ENCODE peak calls at places on chromosome 13, in five cellular contexts. Z is neuronal stem cell, V is H1, Y is mesenchymal stem cell, J is IMR-90. S is an unnamed sample.

GRCh38 chr13:77310161-77310560 is 16.7 kb downstream of the MYCBP2 start:
- DNase-seq in V (no peak), Z (no peak), J (no peak), Y (no peak), S (no peak)

GRCh38 chr13:32471187-32471922 is 43.4 kb upstream of the N4BP2L1 start:
- DNase-seq in Z (no peak), Y (no peak), V (no peak), J (peak), S (no peak)

GRCh38 chr13:31204592-31204991 is 4.8 kb downstream of the B3GLCT start:
- DNase-seq in V (no peak), Z (no peak), Y (peak), J (peak), S (peak)

GRCh38 chr13:104289400-104289799 is 1223.2 kb upstream of the SLC10A2 start:
- DNase-seq in Y (peak), V (no peak), J (no peak), Z (no peak), S (no peak)

GRCh38 chr13:30719521-30719914 is 15.8 kb upstream of the ALOX5AP start:
- DNase-seq in Z (no peak), V (no peak), Y (no peak), J (peak), S (no peak)

GRCh38 chr13:44764334-44764733 is 188.2 kb upstream of the TSC22D1 start:
- DNase-seq in Z (no peak), V (no peak), Y (no peak), J (no peak), S (no peak)

GRCh38 chr13:99986751-99987150 is 5.2 kb downstream of the ZIC2 start:
- DNase-seq in V (no peak), Y (no peak), Z (no peak), J (no peak), S (peak)

GRCh38 chr13:87089391-87089790 is 581.8 kb upstream of the SLITRK5 start:
- DNase-seq in Y (peak), V (no peak), J (peak), Z (no peak), S (peak)

GRCh38 chr13:44198826-44199225 is 174.8 kb upstream of the SERP2 start:
- DNase-seq in Y (no peak), J (no peak), V (no peak), Z (no peak), S (peak)

GRCh38 chr13:28849441-28849840 is 29.3 kb downstream of the MTUS2 start:
- DNase-seq in J (no peak), Y (no peak), Z (no peak), V (no peak), S (no peak)

GRCh38 chr13:29865934-29866333 is 15.5 kb upstream of the UBL3 start:
- DNase-seq in J (no peak), V (no peak), Y (no peak), Z (no peak), S (no peak)

GRCh38 chr13:25371158-25371557 is 616 bp upstream of the ATP8A2 start:
- DNase-seq in Y (no peak), Z (no peak), V (no peak), J (no peak), S (no peak)

GRCh38 chr13:39364797-39365468 is 238.1 kb downstream of the LHFPL6 start:
- DNase-seq in V (no peak), Z (no peak), J (peak), Y (peak), S (peak)

GRCh38 chr13:47816835-47817234 is 184.2 kb downstream of the SUCLA2 start:
- DNase-seq in Z (peak), V (no peak), J (no peak), Y (no peak), S (peak)

GRCh38 chr13:43021926-43022670 is 1.3 kb upstream of the DNAJC15 start:
- DNase-seq in V (no peak), Y (no peak), Z (no peak), J (peak), S (no peak)

GRCh38 chr13:78147905-78148304 is 229.3 kb upstream of the EDNRB start:
- DNase-seq in V (no peak), J (peak), Z (no peak), Y (peak), S (peak)

GRCh38 chr13:107202371-107203023 is 634.6 kb upstream of the ARGLU1 start:
- DNase-seq in J (peak), V (no peak), Y (peak), Z (no peak), S (no peak)

GRCh38 chr13:107376393-107377085 is 808.6 kb upstream of the ARGLU1 start:
- DNase-seq in J (peak), Z (no peak), V (no peak), Y (no peak), S (no peak)

GRCh38 chr13:44951184-44951583 is 38.1 kb downstream of the NUFIP1 start:
- DNase-seq in Z (no peak), Y (no peak), V (no peak), J (peak), S (no peak)

GRCh38 chr13:42392706-42393572 is 121.0 kb downstream of the AKAP11 start:
- DNase-seq in J (no peak), Y (peak), Z (no peak), V (no peak), S (peak)

GRCh38 chr13:26050568-26051230 is 1.1 kb downstream of the SHISA2 start:
- DNase-seq in J (no peak), V (no peak), Z (peak), Y (peak), S (peak)

GRCh38 chr13:91356919-91357612 is 9.6 kb downstream of the MIR17HG start:
- DNase-seq in Z (no peak), Y (no peak), J (no peak), V (no peak), S (no peak)

GRCh38 chr13:45527699-45528462 is 63.1 kb downstream of the COG3 start:
- DNase-seq in J (peak), Z (no peak), V (no peak), Y (peak), S (peak)

GRCh38 chr13:27018230-27018875 is 153.3 kb downstream of the USP12 start:
- DNase-seq in Z (no peak), Y (peak), V (no peak), J (no peak), S (no peak)

GRCh38 chr13:32135655-32136054 is 104.1 kb downstream of the FRY start:
- DNase-seq in J (peak), V (no peak), Z (no peak), Y (peak), S (no peak)

GRCh38 chr13:33207616-33207964 is 78.0 kb downstream of the STARD13 start:
- DNase-seq in Z (no peak), Y (peak), V (no peak), J (peak), S (no peak)

GRCh38 chr13:81779896-81780295 is 1439.0 kb upstream of the SPRY2 start:
- DNase-seq in J (no peak), Y (no peak), Z (no peak), V (no peak), S (no peak)

DNA sequence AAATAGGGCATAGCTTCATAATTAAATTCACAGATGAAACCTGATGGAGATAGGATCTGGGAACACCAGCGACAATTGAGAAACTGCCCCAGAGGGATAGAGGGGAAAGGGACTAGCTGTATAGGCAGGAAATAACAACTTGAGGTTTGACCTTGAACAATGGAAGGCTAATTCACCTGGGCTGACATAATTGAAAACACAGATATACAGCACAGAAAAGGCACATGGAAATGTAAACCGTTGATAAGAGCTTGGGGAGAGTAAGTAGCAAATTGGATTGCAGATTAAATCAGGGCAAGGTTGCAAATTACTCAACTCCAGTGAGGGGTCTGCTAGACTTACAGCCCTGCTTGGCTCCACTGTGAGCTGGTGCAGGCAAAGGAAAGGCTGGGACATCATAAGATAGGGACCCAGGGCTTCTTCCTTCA is 246.7 kb downstream of the DLEU7 start:
- DNase-seq in J (no peak), Z (no peak), V (no peak), Y (no peak), S (peak)
- H3K4me2 ChIP-seq in J (no peak), Z (no peak), V (no peak), Y (no peak), S (no peak)

GRCh38 chr13:113210834-113211233 is 1.4 kb downstream of the CUL4A start:
- DNase-seq in Y (no peak), J (no peak), V (no peak), Z (no peak), S (no peak)

GRCh38 chr13:113209336-113209879 is at the start of gene CUL4A:
- DNase-seq in J (peak), Z (peak), V (no peak), Y (peak), S (peak)

GRCh38 chr13:113207890-113208423 is 512 bp downstream of the PCID2 start:
- DNase-seq in V (no peak), J (peak), Z (peak), Y (peak), S (peak)

GRCh38 chr13:113209880-113210421 is 538 bp downstream of the CUL4A start:
- DNase-seq in Y (peak), Z (peak), J (peak), V (no peak), S (peak)

DNA sequence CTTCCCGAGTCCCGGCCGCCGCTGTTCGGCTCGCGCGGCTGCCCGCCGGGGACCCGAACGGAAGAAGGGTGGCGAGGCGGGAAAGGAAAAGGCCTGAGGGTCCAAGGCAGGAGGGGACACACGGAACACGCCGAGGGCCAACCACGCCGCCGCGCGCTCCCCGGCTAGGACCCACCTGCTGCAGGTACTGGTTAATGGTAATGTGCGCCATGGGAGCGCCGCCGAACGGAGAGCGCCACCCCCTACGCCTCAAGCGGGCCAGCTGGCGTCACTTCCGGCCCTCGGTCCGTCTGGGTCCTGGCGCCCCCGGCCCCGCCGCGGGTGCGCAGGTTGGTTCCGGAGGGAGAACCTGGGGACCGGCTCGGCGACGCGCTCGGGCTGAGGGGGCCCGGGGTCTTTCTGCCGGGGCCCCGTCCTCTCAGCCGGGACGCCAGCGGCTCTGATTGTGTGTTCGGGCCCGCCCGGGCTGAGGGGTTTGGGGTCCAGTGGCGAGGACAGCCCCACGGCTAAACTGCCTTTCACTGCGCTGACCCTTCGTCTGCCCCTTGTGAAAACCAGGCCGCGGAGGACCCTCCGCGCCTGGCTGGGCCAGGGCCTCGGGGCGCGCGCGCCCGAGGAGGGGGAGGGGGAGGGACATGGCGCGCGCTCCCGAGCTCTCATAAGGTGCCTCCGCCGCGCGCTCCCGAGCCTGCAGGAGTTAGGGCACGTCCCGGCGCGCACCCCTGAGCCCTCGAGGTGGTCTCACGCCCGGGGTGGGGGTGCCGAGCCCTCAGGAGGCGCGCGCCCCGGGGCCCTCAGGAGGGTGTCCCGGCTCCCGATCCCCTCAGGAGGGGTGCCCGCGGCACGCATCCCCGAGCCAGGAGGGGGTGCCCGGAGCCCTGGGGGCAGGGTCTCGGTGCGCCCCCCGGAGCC is at the start of gene PCID2:
- DNase-seq in Y (peak), Z (peak), J (peak), V (peak), S (peak)
- H2BK120ac ChIP-seq in Y (peak), Z (no peak), J (peak), V (no peak), S (peak)

GRCh38 chr13:75769141-75769905 is 133.2 kb downstream of the LMO7 start:
- DNase-seq in Y (no peak), Z (no peak), V (no peak), J (no peak), S (no peak)

GRCh38 chr13:75774176-75774575 is 138.0 kb downstream of the LMO7 start:
- DNase-seq in Y (no peak), J (peak), Z (no peak), V (no peak), S (no peak)

GRCh38 chr13:75770164-75771145 is 134.3 kb downstream of the LMO7 start:
- DNase-seq in V (no peak), Z (no peak), Y (peak), J (peak), S (no peak)

GRCh38 chr13:75776550-75776949 is 140.4 kb downstream of the LMO7 start:
- DNase-seq in Z (no peak), Y (no peak), V (no peak), J (no peak), S (no peak)

DNA sequence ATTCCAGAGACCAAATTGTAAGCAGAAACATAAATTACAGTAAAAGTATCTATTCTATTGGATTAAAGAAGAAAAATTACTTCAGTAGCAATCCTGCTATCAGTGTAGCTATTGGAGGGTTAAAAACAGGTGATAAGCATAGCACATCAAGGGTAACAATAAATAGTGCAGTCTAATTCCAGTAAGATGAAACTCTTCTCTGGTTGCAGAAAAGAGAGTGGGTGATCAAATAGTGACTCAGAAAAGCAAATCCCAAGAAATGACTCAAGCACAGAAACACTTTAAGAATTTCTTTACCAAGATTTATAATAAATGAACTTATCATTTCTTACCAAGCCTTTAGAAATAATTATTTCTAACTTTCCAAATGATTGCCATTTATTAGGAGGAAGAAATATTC is 135.7 kb downstream of the LMO7 start:
- DNase-seq in J (peak), Y (peak), Z (no peak), V (no peak), S (no peak)
- H3K4me3 ChIP-seq in J (no peak), Y (no peak), Z (no peak), V (no peak), S (no peak)

GRCh38 chr13:102940770-102941169 is 94.9 kb downstream of the ERCC5 start:
- DNase-seq in J (no peak), V (no peak), Y (no peak), Z (no peak), S (no peak)
- H3K4me2 ChIP-seq in J (no peak), V (no peak), Y (no peak), Z (no peak), S (no peak)

GRCh38 chr13:40566811-40567210 is 99.6 kb downstream of the FOXO1 start:
- DNase-seq in J (no peak), V (no peak), Z (no peak), Y (no peak), S (no peak)

GRCh38 chr13:40562975-40563349 is 103.5 kb downstream of the FOXO1 start:
- DNase-seq in Y (no peak), V (no peak), J (no peak), Z (no peak), S (no peak)

GRCh38 chr13:40563350-40564125 is 102.9 kb downstream of the FOXO1 start:
- DNase-seq in V (no peak), Y (peak), Z (no peak), J (no peak), S (no peak)

GRCh38 chr13:40564342-40564997 is 102.0 kb downstream of the FOXO1 start:
- DNase-seq in V (no peak), Z (no peak), J (no peak), Y (no peak), S (no peak)

GRCh38 chr13:40565282-40566148 is 100.9 kb downstream of the FOXO1 start:
- DNase-seq in J (no peak), V (no peak), Z (no peak), Y (no peak), S (no peak)
- H2BK120ac ChIP-seq in J (no peak), V (no peak), Z (no peak), Y (no peak), S (no peak)

GRCh38 chr13:94713556-94714182 is 1.3 kb upstream of the SOX21 start:
- DNase-seq in V (no peak), Z (no peak), J (no peak), Y (no peak), S (no peak)
- H3K4me3 ChIP-seq in V (peak), Z (peak), J (no peak), Y (no peak), S (no peak)

GRCh38 chr13:98557934-98558630 is 18.8 kb downstream of the STK24 start:
- DNase-seq in Z (no peak), J (peak), V (no peak), Y (peak), S (no peak)
- H3K4me2 ChIP-seq in Z (no peak), J (peak), V (no peak), Y (no peak), S (no peak)

S was measured in mesendoderm.